ENCODE peak calls at places on chromosome 16, in ten cellular contexts. Z, Q, I, R, W, M, L, Y, B and E are unnamed samples.
A peak's percentile ranks its signal among the peaks of the same experiment; 100 is the strongest.

GRCh38 chr16:50539053-50539615 is 9.1 kb upstream of the NKD1 start:
- DNase-seq in I (no peak), Y (no peak), R (no peak), B (no peak), W (no peak), Z (no peak), L (no peak), Q (no peak), M (no peak), E (no peak)

GRCh38 chr16:50146479-50147435 is 6.3 kb upstream of the TENT4B start:
- DNase-seq in M (no peak), Z (no peak), Y (no peak), Q (no peak), R (no peak), W (no peak), L (no peak), B (no peak), I (no peak), E (no peak)

GRCh38 chr16:83248735-83249469 is 558.9 kb upstream of the HSBP1 start:
- DNase-seq in W (no peak), B (no peak), L (no peak), R (no peak), Y (no peak), I (no peak), Q (no peak), Z (no peak), M (no peak), E (no peak)

GRCh38 chr16:69329369-69330285 is 761 bp downstream of the PDF start:
- DNase-seq in B (no peak), W (no peak), I (peak; percentile 35), Z (no peak), M (peak; percentile 57), L (no peak), Q (peak; percentile 35), R (no peak), Y (no peak), E (peak; percentile 33)

GRCh38 chr16:30430428-30430970 is 669 bp upstream of the DCTPP1 start:
- DNase-seq in W (no peak), I (no peak), Z (no peak), Q (no peak), R (no peak), B (no peak), L (no peak), Y (no peak), M (no peak), E (no peak)

GRCh38 chr16:88957456-88957767 is 19.6 kb downstream of the CBFA2T3 start:
- DNase-seq in I (no peak), B (no peak), R (no peak), L (no peak), M (no peak), Z (no peak), Q (no peak), W (no peak), Y (no peak), E (no peak)

GRCh38 chr16:82229800-82230619 is 60.0 kb upstream of the MPHOSPH6 start:
- DNase-seq in Z (peak; percentile 39), M (peak; percentile 44), R (peak; percentile 72), B (peak; percentile 76), L (peak; percentile 21), Q (peak; percentile 54), Y (peak; percentile 82), W (peak; percentile 27), I (peak; percentile 62), E (peak; percentile 42)

GRCh38 chr16:72612271-72612670 is 435.7 kb downstream of the ZFHX3 start:
- DNase-seq in Y (no peak), I (no peak), Q (no peak), Z (no peak), B (no peak), M (no peak), R (no peak), W (no peak), L (no peak), E (no peak)

GRCh38 chr16:80518436-80518835 is 22.4 kb upstream of the DYNLRB2 start:
- DNase-seq in B (no peak), R (no peak), W (peak; percentile 10), Z (peak; percentile 15), L (no peak), I (no peak), M (no peak), Q (peak; percentile 25), Y (no peak), E (peak; percentile 7)

GRCh38 chr16:81469710-81470481 is 25.3 kb downstream of the CMIP start:
- DNase-seq in Z (peak; percentile 72), I (no peak), Y (no peak), B (no peak), M (no peak), L (no peak), R (no peak), Q (peak; percentile 26), W (peak; percentile 48), E (peak; percentile 39)

GRCh38 chr16:886084-886543 is 84.7 kb downstream of the LMF1 start:
- DNase-seq in R (no peak), Q (no peak), W (no peak), L (no peak), B (peak; percentile 55), I (no peak), M (no peak), Z (no peak), Y (no peak), E (no peak)

GRCh38 chr16:82653550-82654511 is 27.1 kb downstream of the CDH13 start:
- DNase-seq in B (peak; percentile 42), Z (peak; percentile 27), R (no peak), M (no peak), W (peak; percentile 57), L (no peak), Y (no peak), Q (peak; percentile 40), I (peak; percentile 98), E (peak; percentile 36)

GRCh38 chr16:26360867-26361266 is 669.1 kb downstream of the HS3ST4 start:
- DNase-seq in R (no peak), M (no peak), Y (no peak), B (no peak), Q (no peak), W (no peak), Z (no peak), L (no peak), I (no peak), E (no peak)

GRCh38 chr16:2026461-2027023 is at the start of gene NHERF2:
- DNase-seq in L (no peak), Y (no peak), Z (peak; percentile 39), B (no peak), Q (no peak), M (peak; percentile 9), R (peak; percentile 53), W (no peak), I (no peak), E (no peak)

GRCh38 chr16:86942469-86943175 is 364.3 kb downstream of the FOXL1 start:
- DNase-seq in M (no peak), I (peak; percentile 46), R (no peak), Y (no peak), B (no peak), Q (no peak), L (no peak), W (no peak), Z (no peak), E (no peak)

GRCh38 chr16:72637306-72637705 is 410.6 kb downstream of the ZFHX3 start:
- DNase-seq in B (no peak), M (no peak), W (no peak), Q (no peak), R (no peak), I (peak; percentile 88), Y (no peak), L (no peak), Z (no peak), E (no peak)

GRCh38 chr16:30355144-30355953 is at the start of gene CD2BP2:
- DNase-seq in Z (peak; percentile 87), L (peak; percentile 96), I (peak; percentile 100), Y (peak; percentile 98), Q (peak; percentile 86), B (peak; percentile 100), M (peak; percentile 95), R (peak; percentile 97), W (peak; percentile 84), E (peak; percentile 70)

GRCh38 chr16:88455610-88456355 is 2.7 kb downstream of the ZFPM1 start:
- DNase-seq in B (no peak), L (no peak), Z (peak; percentile 50), R (no peak), I (peak; percentile 61), W (peak; percentile 50), M (peak; percentile 48), Q (peak; percentile 78), Y (no peak), E (peak; percentile 84)

GRCh38 chr16:24988593-24989338 is 26.4 kb downstream of the ARHGAP17 start:
- DNase-seq in M (no peak), Q (no peak), Z (no peak), R (peak; percentile 64), L (no peak), I (peak; percentile 83), W (no peak), B (peak; percentile 45), Y (no peak), E (no peak)

GRCh38 chr16:47061204-47061603 is 82.5 kb downstream of the NETO2 start:
- DNase-seq in Y (no peak), I (no peak), Z (no peak), B (no peak), W (no peak), M (no peak), Q (no peak), L (no peak), R (no peak), E (no peak)

GRCh38 chr16:57563761-57564160 is 21.3 kb downstream of the ADGRG5 start:
- DNase-seq in Q (no peak), I (no peak), Z (no peak), B (no peak), M (no peak), Y (no peak), L (no peak), W (no peak), R (no peak), E (no peak)

GRCh38 chr16:66958857-66959644 is 2.0 kb upstream of the CES3 start:
- DNase-seq in B (no peak), L (no peak), Y (no peak), Q (no peak), W (no peak), M (no peak), Z (no peak), R (no peak), I (no peak), E (no peak)

GRCh38 chr16:4505356-4506153 is 29.4 kb downstream of the HMOX2 start:
- DNase-seq in I (no peak), B (no peak), Q (peak; percentile 75), Y (no peak), L (no peak), Z (peak; percentile 93), M (no peak), W (peak; percentile 73), R (no peak), E (peak; percentile 64)

GRCh38 chr16:49216593-49216992 is 65.0 kb downstream of the CBLN1 start:
- DNase-seq in L (no peak), W (no peak), I (no peak), M (no peak), B (no peak), Q (no peak), Y (no peak), R (no peak), Z (no peak), E (no peak)

GRCh38 chr16:1102921-1103648 is 7.0 kb upstream of the C1QTNF8 start:
- DNase-seq in I (peak; percentile 28), W (peak; percentile 60), B (no peak), L (peak; percentile 18), Q (peak; percentile 60), Y (peak; percentile 36), Z (peak; percentile 64), M (peak; percentile 14), R (peak; percentile 32), E (peak; percentile 68)

GRCh38 chr16:31709181-31709580 is 164.4 kb upstream of the ZNF267 start:
- DNase-seq in B (no peak), L (no peak), Q (no peak), R (no peak), Y (no peak), I (no peak), W (no peak), Z (no peak), M (no peak), E (no peak)

GRCh38 chr16:23274968-23275367 is 27.1 kb upstream of the SCNN1B start:
- DNase-seq in Q (no peak), W (no peak), I (no peak), M (peak; percentile 22), Z (no peak), B (no peak), L (no peak), Y (peak; percentile 20), R (no peak), E (no peak)

GRCh38 chr16:8583712-8584111 is 6.6 kb downstream of the TMEM114 start:
- DNase-seq in Z (no peak), R (no peak), M (no peak), L (no peak), I (no peak), W (no peak), Q (no peak), B (no peak), Y (no peak), E (no peak)